ENCODE peak calls at places on chromosomes 4 and X, in seven cellular contexts. I is type B pancreatic cell, U is choroid plexus epithelial cell, S is AG04450, F is globus pallidus, M is K562, E is nephron progenitor cell. G is an unnamed sample.

GRCh38 chrX:38513087-38513742 is 48.1 kb upstream of the TSPAN7 start:
- DNase-seq in S (no peak), I (no peak), M (no peak), E (no peak), F (no peak), U (no peak), G (no peak)

GRCh38 chr4:186839122-186840037 is 115.7 kb upstream of the FAT1 start:
- DNase-seq in E (no peak), M (peak), U (peak), F (no peak), I (no peak), S (peak), G (no peak)

GRCh38 chrX:69919749-69920148 is 130.0 kb downstream of the AWAT2 start:
- DNase-seq in I (no peak), F (no peak), E (no peak), U (peak), M (no peak), S (no peak), G (no peak)

GRCh38 chrX:49002091-49002935 is at the start of gene GRIPAP1:
- DNase-seq in S (peak), F (peak), M (peak), I (peak), E (peak), U (peak), G (peak)

GRCh38 chrX:120450163-120450562 is 18.9 kb downstream of the LAMP2 start:
- DNase-seq in S (no peak), M (no peak), U (peak), I (no peak), F (no peak), E (no peak), G (no peak)

GRCh38 chr4:25238052-25238451 is 4.2 kb downstream of the PI4K2B start:
- DNase-seq in S (no peak), F (no peak), U (peak), I (no peak), M (no peak), E (no peak), G (no peak)

GRCh38 chrX:73840120-73840924 is 277.3 kb downstream of the CHIC1 start:
- DNase-seq in S (no peak), I (no peak), U (no peak), F (no peak), M (no peak), E (no peak), G (no peak)

GRCh38 chr4:121551881-121552280 is 144.9 kb downstream of the ANXA5 start:
- DNase-seq in M (no peak), U (peak), F (no peak), I (no peak), S (no peak), E (no peak), G (no peak)

GRCh38 chr4:181659202-181659601 is 584.0 kb upstream of the TENM3 start:
- DNase-seq in E (no peak), M (no peak), F (no peak), I (no peak), S (no peak), U (peak), G (no peak)

GRCh38 chrX:103183912-103184311 is 31.0 kb upstream of the BEX4 start:
- DNase-seq in I (no peak), F (no peak), M (no peak), U (no peak), S (no peak), E (no peak), G (no peak)

GRCh38 chr4:8336412-8337075 is 67.0 kb downstream of the HTRA3 start:
- DNase-seq in F (no peak), M (peak), E (no peak), U (peak), S (no peak), I (no peak), G (no peak)

GRCh38 chrX:115642895-115643530 is 82.0 kb downstream of the PLS3 start:
- DNase-seq in M (peak), S (peak), I (no peak), U (peak), E (peak), F (peak), G (peak)

GRCh38 chr4:183099537-183100297 is 660 bp downstream of the WWC2 start:
- DNase-seq in E (peak), F (no peak), U (peak), M (peak), S (no peak), I (peak), G (no peak)

GRCh38 chrX:156000361-156000926 is 2.9 kb downstream of the IL9R start:
- DNase-seq in I (no peak), F (no peak), M (peak), U (no peak), S (no peak), E (no peak), G (no peak)

GRCh38 chr4:99841143-99841542 is 24.5 kb downstream of the DAPP1 start:
- DNase-seq in E (no peak), S (no peak), F (no peak), I (no peak), U (no peak), M (no peak), G (no peak)

GRCh38 chr4:14857475-14857874 is 144.8 kb upstream of the CPEB2 start:
- DNase-seq in M (no peak), U (no peak), I (no peak), E (no peak), F (no peak), S (no peak), G (no peak)

GRCh38 chr4:30537462-30537861 is 182.7 kb upstream of the PCDH7 start:
- DNase-seq in E (no peak), M (no peak), U (peak), F (no peak), S (peak), I (no peak), G (no peak)

GRCh38 chr4:71126719-71127118 is 133.3 kb downstream of the DCK start:
- DNase-seq in E (no peak), M (no peak), I (no peak), F (no peak), U (peak), S (peak), G (no peak)

GRCh38 chr4:15368906-15369305 is 58.9 kb upstream of the C1QTNF7 start:
- DNase-seq in F (no peak), S (peak), M (no peak), E (no peak), I (no peak), U (peak), G (no peak)

GRCh38 chrX:49209434-49210251 is 9.7 kb upstream of the SYP start:
- DNase-seq in S (no peak), I (no peak), F (no peak), E (no peak), U (no peak), M (peak), G (no peak)

GRCh38 chrX:16160729-16161128 is 6.6 kb upstream of the MAGEB17 start:
- DNase-seq in I (no peak), S (peak), E (no peak), M (no peak), F (no peak), U (peak), G (no peak)

GRCh38 chr4:177108708-177109107 is 201.0 kb upstream of the NEIL3 start:
- DNase-seq in S (peak), I (no peak), U (peak), M (no peak), E (no peak), F (no peak), G (no peak)

GRCh38 chr4:19379318-19379717 is 872.4 kb upstream of the SLIT2 start:
- DNase-seq in M (no peak), I (no peak), U (no peak), E (no peak), F (no peak), S (no peak), G (no peak)

GRCh38 chr4:80077639-80078038 is 4.6 kb upstream of the ANTXR2 start:
- DNase-seq in I (no peak), E (no peak), F (no peak), U (no peak), S (no peak), M (no peak), G (no peak)

GRCh38 chrX:20712811-20713210 is 446.1 kb upstream of the RPS6KA3 start:
- DNase-seq in U (no peak), F (no peak), S (no peak), E (no peak), I (no peak), M (no peak), G (no peak)

GRCh38 chrX:69014200-69014599 is 151.1 kb downstream of the PJA1 start:
- DNase-seq in S (no peak), M (no peak), F (no peak), U (peak), I (peak), E (no peak), G (no peak)

GRCh38 chrX:5823861-5824260 is 404.8 kb downstream of the NLGN4X start:
- DNase-seq in U (no peak), I (no peak), F (no peak), E (peak), M (no peak), S (no peak), G (no peak)

GRCh38 chrX:106649523-106650428 is 38.0 kb downstream of the RADX start:
- DNase-seq in I (no peak), U (no peak), M (no peak), F (no peak), E (no peak), S (no peak), G (no peak)

GRCh38 chrX:40877869-40878268 is 142.5 kb upstream of the MED14 start:
- DNase-seq in I (no peak), F (peak), S (no peak), U (peak), M (peak), E (no peak), G (no peak)

GRCh38 chrX:88883205-88883604 is 136.2 kb downstream of the CPXCR1 start:
- DNase-seq in E (no peak), I (no peak), U (no peak), S (no peak), M (no peak), F (no peak), G (no peak)

GRCh38 chr4:140673729-140674128 is 82.5 kb downstream of the TBC1D9 start:
- DNase-seq in F (no peak), U (peak), S (peak), E (no peak), I (no peak), M (no peak), G (no peak)

GRCh38 chrX:105645667-105646354 is 176.5 kb upstream of the NRK start:
- DNase-seq in F (no peak), M (no peak), I (no peak), S (no peak), U (peak), E (no peak), G (no peak)

GRCh38 chr4:57055873-57056272 is 54.3 kb downstream of the IGFBP7 start:
- DNase-seq in U (no peak), M (no peak), I (no peak), E (no peak), S (no peak), F (peak), G (no peak)

GRCh38 chr4:100366213-100366612 is 151.6 kb downstream of the EMCN start:
- DNase-seq in U (peak), M (no peak), S (no peak), F (no peak), E (no peak), I (no peak), G (no peak)

GRCh38 chr4:73068496-73069337 is 799 bp downstream of the COX18 start:
- DNase-seq in I (no peak), U (peak), S (no peak), E (no peak), M (no peak), F (peak), G (no peak)